ENCODE peak calls at places on chromosomes 12 and 14, in five cellular contexts. R is cardiac muscle cell; P is CD4-positive, CD25-positive, alpha-beta regulatory T cell; K is neural progenitor cell; Y is Peyer's patch. N is an unnamed sample. For H3K4me1, the result is how much of the 10 kb centered on the place peaks cover.

GRCh38 chr14:100283984-100284881 is 22.0 kb downstream of the SLC25A29 start:
- DNase-seq in R (no peak), P (no peak), K (no peak), Y (peak), N (no peak)

GRCh38 chr14:105891631-105892452 is 365.5 kb downstream of the TMEM121 start:
- DNase-seq in R (no peak), P (no peak), K (no peak), Y (no peak), N (no peak)

GRCh38 chr12:71014180-71014785 is 93.7 kb upstream of the PTPRR start:
- DNase-seq in R (peak), P (no peak), K (peak), Y (no peak), N (no peak)

GRCh38 chr14:101173698-101174521 is 270.4 kb upstream of the RTL1 start:
- DNase-seq in R (no peak), P (no peak), K (no peak), Y (no peak), N (no peak)

GRCh38 chr12:116037941-116038837 is 239.3 kb downstream of the MED13L start:
- DNase-seq in R (no peak), P (no peak), K (no peak), Y (no peak), N (no peak)

GRCh38 chr12:24974216-24974615 is 25.3 kb upstream of the BCAT1 start:
- DNase-seq in R (no peak), P (no peak), K (no peak), Y (no peak), N (no peak)

GRCh38 chr12:53046655-53047220 is 3.1 kb upstream of the TNS2 start:
- DNase-seq in R (peak), P (no peak), K (peak), Y (peak), N (peak)

GRCh38 chr12:51388066-51388799 is 3.0 kb downstream of the GALNT6 start:
- DNase-seq in R (no peak), P (no peak), K (no peak), Y (no peak), N (no peak)

GRCh38 chr12:116376354-116377193 is 99.1 kb upstream of the MED13L start:
- DNase-seq in R (no peak), P (no peak), K (no peak), Y (no peak), N (no peak)

GRCh38 chr12:83690465-83690864 is 1003.8 kb downstream of the TMTC2 start:
- DNase-seq in R (no peak), P (no peak), K (no peak), Y (no peak), N (no peak)

GRCh38 chr14:74620497-74620921 is 8.5 kb upstream of the LTBP2 start:
- DNase-seq in R (no peak), P (no peak), K (no peak), Y (no peak), N (peak)

GRCh38 chr14:54599932-54600331 is 33.0 kb downstream of the SAMD4A start:
- DNase-seq in R (no peak), P (no peak), K (no peak), Y (no peak), N (no peak)

GRCh38 chr12:89475203-89475990 is 49.2 kb downstream of the GALNT4 start:
- DNase-seq in R (no peak), P (no peak), K (no peak), Y (no peak), N (no peak)

GRCh38 chr14:24121210-24121609 is 6.5 kb upstream of the NRL start:
- DNase-seq in R (no peak), P (no peak), K (no peak), Y (no peak), N (no peak)

GRCh38 chr14:24607081-24607480 is 2.4 kb downstream of the GZMH start:
- DNase-seq in R (no peak), P (no peak), K (no peak), Y (peak), N (no peak)

GRCh38 chr14:45251912-45252311 is 1.1 kb downstream of the MIS18BP1 start:
- DNase-seq in R (no peak), P (no peak), K (peak), Y (no peak), N (no peak)

GRCh38 chr12:65170245-65170881 is 980 bp downstream of the LEMD3 start:
- DNase-seq in R (peak), P (peak), K (peak), Y (peak), N (peak)

GRCh38 chr14:70906785-70907171 is 481 bp upstream of the PCNX1 start:
- DNase-seq in R (no peak), P (no peak), K (no peak), Y (no peak), N (no peak)

DNA sequence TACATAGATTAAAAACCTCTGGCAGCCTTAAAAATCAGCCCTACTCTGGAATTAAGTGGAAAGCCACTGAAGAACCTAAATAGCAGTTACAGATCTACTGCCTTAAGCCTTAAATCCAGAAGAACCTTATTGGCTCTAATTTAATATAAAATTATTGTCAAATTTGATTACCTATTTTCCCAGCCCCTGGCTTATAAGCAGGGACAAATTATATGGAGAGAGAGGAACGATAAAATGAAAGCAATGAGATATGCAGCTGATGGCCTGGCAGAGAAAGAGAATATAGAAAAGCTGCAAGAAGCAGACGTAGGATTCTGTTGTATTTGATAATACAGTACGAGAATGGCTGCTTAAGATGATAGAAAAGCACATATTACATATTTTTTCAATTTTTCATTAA is 129.6 kb downstream of the KICS2 start:
- DNase-seq in R (no peak), P (no peak), K (no peak), Y (no peak), N (no peak)
- H3K4me1 ChIP-seq in R (under half), P (under half), K (under half), Y (under half), N (under half)

GRCh38 chr12:49476091-49476490 is 62.7 kb upstream of the KCNH3 start:
- DNase-seq in R (no peak), P (no peak), K (no peak), Y (no peak), N (no peak)
- H3K4me3 ChIP-seq in R (no peak), P (no peak), K (no peak), Y (no peak), N (no peak)

GRCh38 chr14:93964820-93965286 is 11.5 kb downstream of the ASB2 start:
- DNase-seq in R (no peak), P (no peak), K (no peak), Y (no peak), N (no peak)
- H3K4me1 ChIP-seq in R (under half), P (under half), K (under half), Y (under half), N (under half)

DNA sequence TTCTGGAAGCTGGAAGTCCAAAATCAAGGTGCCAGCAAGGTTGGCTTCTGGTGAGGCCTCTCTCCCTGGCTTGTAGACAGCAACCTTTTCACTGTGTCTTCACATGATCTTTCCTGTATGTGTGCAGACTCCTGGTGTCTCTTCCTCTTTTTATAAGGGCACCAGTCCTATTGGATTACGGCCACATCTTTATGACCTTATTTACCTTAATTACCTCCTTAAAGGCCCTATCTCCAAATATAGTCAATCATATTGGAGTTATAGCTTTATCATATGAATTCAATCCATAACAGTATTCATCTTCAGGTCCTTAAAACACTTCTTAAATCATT is 21.2 kb upstream of the GARIN2 start:
- DNase-seq in R (no peak), P (no peak), K (no peak), Y (no peak), N (no peak)
- H3K4me3 ChIP-seq in R (no peak), P (no peak), K (no peak), Y (no peak), N (no peak)

GRCh38 chr12:48022676-48023385 is 18.6 kb upstream of the COL2A1 start:
- DNase-seq in R (no peak), P (no peak), K (peak), Y (no peak), N (peak)

GRCh38 chr12:48026081-48026827 is 22.0 kb upstream of the COL2A1 start:
- DNase-seq in R (no peak), P (no peak), K (no peak), Y (no peak), N (no peak)

GRCh38 chr12:48025281-48025680 is 21.0 kb upstream of the COL2A1 start:
- DNase-seq in R (no peak), P (no peak), K (no peak), Y (no peak), N (no peak)

GRCh38 chr12:48023386-48023785 is 19.1 kb upstream of the COL2A1 start:
- DNase-seq in R (peak), P (no peak), K (peak), Y (no peak), N (no peak)

GRCh38 chr12:48024735-48025134 is 20.5 kb upstream of the COL2A1 start:
- DNase-seq in R (no peak), P (no peak), K (no peak), Y (no peak), N (no peak)
- H3K4me1 ChIP-seq in R (under half), P (under half), K (half or more), Y (under half), N (half or more)

DNA sequence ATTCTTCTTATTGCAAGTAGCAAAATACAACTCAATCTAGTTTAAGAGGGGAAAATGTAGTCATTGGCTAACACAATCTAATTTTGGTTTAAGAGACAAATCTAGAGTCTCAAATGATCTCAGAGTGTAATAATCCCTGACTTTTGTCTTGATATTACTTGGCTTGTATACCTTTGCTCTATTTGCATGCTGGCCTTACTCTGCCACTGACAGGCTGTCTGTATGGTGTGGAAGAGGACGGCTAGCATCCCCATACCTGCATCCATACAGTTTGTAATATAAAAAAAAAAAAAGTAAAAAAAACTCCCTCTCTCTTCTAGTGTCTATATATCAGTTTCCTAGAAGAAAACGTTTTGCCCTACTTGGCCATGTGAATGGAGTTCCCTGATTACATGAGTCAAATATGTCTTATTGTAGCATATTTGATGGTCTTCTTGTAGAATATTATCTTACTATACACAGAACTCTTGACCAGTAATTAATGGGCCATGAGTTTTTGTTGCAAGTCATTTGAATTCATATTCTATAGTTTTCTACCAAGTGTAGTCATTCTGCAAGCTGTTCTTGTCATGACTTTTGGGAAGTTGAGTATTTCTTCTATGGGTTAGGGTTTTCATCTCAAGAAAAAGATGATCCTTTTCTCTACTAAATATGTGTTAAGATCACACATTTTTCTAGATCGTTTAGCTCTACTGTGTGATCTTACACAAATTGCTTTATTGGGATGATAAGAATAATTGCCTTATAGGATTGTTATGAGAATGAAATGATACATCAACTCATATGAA is 8.2 kb downstream of the HIF1A start:
- DNase-seq in R (no peak), P (no peak), K (no peak), Y (no peak), N (no peak)
- H3K4me3 ChIP-seq in R (no peak), P (peak), K (peak), Y (no peak), N (no peak)

GRCh38 chr14:103909531-103910261 is 18.6 kb upstream of the TDRD9 start:
- DNase-seq in R (no peak), P (no peak), K (no peak), Y (no peak), N (no peak)
- H3K4me1 ChIP-seq in R (under half), P (under half), K (under half), Y (under half), N (under half)